ENCODE peak calls at places on chromosomes 1 and 21, in eight cellular contexts. One of them, this sample, is unnamed.

GRCh38 chr1:1431845-1432565 is 3.5 kb upstream of the VWA1 start:
- DNase-seq in GM23248: no peak
- DNase-seq in hepatocyte: peak; percentile 84
- DNase-seq in uterus: peak; percentile 60
- DNase-seq in left ventricle myocardium inferior: peak; percentile 75
- DNase-seq in A673: no peak
- DNase-seq in aorta: peak; percentile 84
- DNase-seq in lower lobe of right lung: peak; percentile 84
- DNase-seq in this sample: peak; percentile 57

GRCh38 chr21:19853061-19853460 is 1145.1 kb upstream of the NCAM2 start:
- DNase-seq in aorta: peak; percentile 62
- DNase-seq in hepatocyte: no peak
- DNase-seq in left ventricle myocardium inferior: no peak
- DNase-seq in lower lobe of right lung: no peak
- DNase-seq in uterus: no peak
- DNase-seq in GM23248: no peak
- DNase-seq in A673: no peak
- DNase-seq in this sample: no peak

GRCh38 chr1:60448866-60449265 is 375.3 kb upstream of the C1orf87 start:
- DNase-seq in uterus: no peak
- DNase-seq in GM23248: no peak
- DNase-seq in hepatocyte: no peak
- DNase-seq in lower lobe of right lung: no peak
- DNase-seq in aorta: no peak
- DNase-seq in left ventricle myocardium inferior: no peak
- DNase-seq in A673: no peak
- DNase-seq in this sample: no peak

GRCh38 chr1:248622491-248623106 is 12.3 kb downstream of the OR2T11 start:
- DNase-seq in uterus: no peak
- DNase-seq in aorta: no peak
- DNase-seq in hepatocyte: no peak
- DNase-seq in GM23248: peak; percentile 63
- DNase-seq in A673: peak; percentile 74
- DNase-seq in lower lobe of right lung: no peak
- DNase-seq in left ventricle myocardium inferior: no peak
- DNase-seq in this sample: no peak

GRCh38 chr1:118317836-118318614 is 133.0 kb upstream of the SPAG17 start:
- DNase-seq in A673: peak; percentile 30
- DNase-seq in left ventricle myocardium inferior: no peak
- DNase-seq in GM23248: no peak
- DNase-seq in hepatocyte: no peak
- DNase-seq in aorta: no peak
- DNase-seq in lower lobe of right lung: no peak
- DNase-seq in uterus: no peak
- DNase-seq in this sample: no peak

GRCh38 chr1:15739745-15740144 is 2.6 kb upstream of the TMEM82 start:
- DNase-seq in hepatocyte: no peak
- DNase-seq in uterus: peak; percentile 12
- DNase-seq in aorta: no peak
- DNase-seq in A673: no peak
- DNase-seq in lower lobe of right lung: no peak
- DNase-seq in GM23248: no peak
- DNase-seq in left ventricle myocardium inferior: no peak
- DNase-seq in this sample: no peak

GRCh38 chr1:236280438-236281285 is 1.1 kb downstream of the ERO1B start:
- DNase-seq in left ventricle myocardium inferior: no peak
- DNase-seq in lower lobe of right lung: no peak
- DNase-seq in GM23248: no peak
- DNase-seq in A673: no peak
- DNase-seq in hepatocyte: peak; percentile 18
- DNase-seq in uterus: peak; percentile 19
- DNase-seq in aorta: no peak
- DNase-seq in this sample: peak; percentile 66

GRCh38 chr1:230032882-230033281 is 34.2 kb upstream of the GALNT2 start:
- DNase-seq in GM23248: no peak
- DNase-seq in uterus: no peak
- DNase-seq in hepatocyte: no peak
- DNase-seq in aorta: no peak
- DNase-seq in left ventricle myocardium inferior: no peak
- DNase-seq in lower lobe of right lung: no peak
- DNase-seq in A673: no peak
- DNase-seq in this sample: no peak

GRCh38 chr1:182955596-182956588 is 2.9 kb upstream of the SHCBP1L start:
- DNase-seq in left ventricle myocardium inferior: no peak
- DNase-seq in aorta: no peak
- DNase-seq in GM23248: peak; percentile 96
- DNase-seq in lower lobe of right lung: no peak
- DNase-seq in A673: no peak
- DNase-seq in hepatocyte: no peak
- DNase-seq in uterus: no peak
- DNase-seq in this sample: no peak

GRCh38 chr1:223704921-223705878 is 7.1 kb upstream of the CAPN2 start:
- DNase-seq in aorta: no peak
- DNase-seq in uterus: no peak
- DNase-seq in lower lobe of right lung: no peak
- DNase-seq in GM23248: peak; percentile 53
- DNase-seq in hepatocyte: no peak
- DNase-seq in left ventricle myocardium inferior: no peak
- DNase-seq in A673: peak; percentile 63
- DNase-seq in this sample: no peak

GRCh38 chr1:230263573-230264195 is 162.4 kb downstream of the PGBD5 start:
- DNase-seq in aorta: no peak
- DNase-seq in left ventricle myocardium inferior: no peak
- DNase-seq in uterus: no peak
- DNase-seq in GM23248: no peak
- DNase-seq in A673: no peak
- DNase-seq in lower lobe of right lung: no peak
- DNase-seq in hepatocyte: no peak
- DNase-seq in this sample: peak; percentile 48

GRCh38 chr1:22763479-22764200 is 53.0 kb downstream of the EPHB2 start:
- DNase-seq in left ventricle myocardium inferior: no peak
- DNase-seq in aorta: no peak
- DNase-seq in GM23248: no peak
- DNase-seq in A673: no peak
- DNase-seq in hepatocyte: peak; percentile 32
- DNase-seq in lower lobe of right lung: no peak
- DNase-seq in uterus: no peak
- DNase-seq in this sample: no peak

GRCh38 chr1:108664426-108664950 is 3.6 kb upstream of the HENMT1 start:
- DNase-seq in A673: no peak
- DNase-seq in GM23248: no peak
- DNase-seq in uterus: no peak
- DNase-seq in left ventricle myocardium inferior: no peak
- DNase-seq in aorta: no peak
- DNase-seq in lower lobe of right lung: no peak
- DNase-seq in hepatocyte: no peak
- DNase-seq in this sample: no peak

GRCh38 chr1:113534130-113534817 is 144.0 kb downstream of the MAGI3 start:
- DNase-seq in GM23248: peak; percentile 84
- DNase-seq in uterus: no peak
- DNase-seq in hepatocyte: peak; percentile 17
- DNase-seq in A673: peak; percentile 51
- DNase-seq in aorta: no peak
- DNase-seq in lower lobe of right lung: no peak
- DNase-seq in left ventricle myocardium inferior: no peak
- DNase-seq in this sample: no peak

GRCh38 chr1:105556266-105556665 is 1500.2 kb upstream of the PRMT6 start:
- DNase-seq in uterus: no peak
- DNase-seq in GM23248: no peak
- DNase-seq in aorta: no peak
- DNase-seq in lower lobe of right lung: no peak
- DNase-seq in left ventricle myocardium inferior: no peak
- DNase-seq in A673: no peak
- DNase-seq in hepatocyte: no peak
- DNase-seq in this sample: no peak

GRCh38 chr1:89622895-89623294 is 10.0 kb upstream of the LRRC8C start:
- DNase-seq in left ventricle myocardium inferior: no peak
- DNase-seq in aorta: no peak
- DNase-seq in lower lobe of right lung: no peak
- DNase-seq in uterus: no peak
- DNase-seq in A673: no peak
- DNase-seq in hepatocyte: no peak
- DNase-seq in GM23248: no peak
- DNase-seq in this sample: no peak

GRCh38 chr1:89519779-89520358 is 4.8 kb upstream of the LRRC8B start:
- DNase-seq in left ventricle myocardium inferior: no peak
- DNase-seq in A673: peak; percentile 51
- DNase-seq in uterus: no peak
- DNase-seq in hepatocyte: peak; percentile 43
- DNase-seq in aorta: no peak
- DNase-seq in GM23248: peak; percentile 74
- DNase-seq in lower lobe of right lung: no peak
- DNase-seq in this sample: no peak

DNA sequence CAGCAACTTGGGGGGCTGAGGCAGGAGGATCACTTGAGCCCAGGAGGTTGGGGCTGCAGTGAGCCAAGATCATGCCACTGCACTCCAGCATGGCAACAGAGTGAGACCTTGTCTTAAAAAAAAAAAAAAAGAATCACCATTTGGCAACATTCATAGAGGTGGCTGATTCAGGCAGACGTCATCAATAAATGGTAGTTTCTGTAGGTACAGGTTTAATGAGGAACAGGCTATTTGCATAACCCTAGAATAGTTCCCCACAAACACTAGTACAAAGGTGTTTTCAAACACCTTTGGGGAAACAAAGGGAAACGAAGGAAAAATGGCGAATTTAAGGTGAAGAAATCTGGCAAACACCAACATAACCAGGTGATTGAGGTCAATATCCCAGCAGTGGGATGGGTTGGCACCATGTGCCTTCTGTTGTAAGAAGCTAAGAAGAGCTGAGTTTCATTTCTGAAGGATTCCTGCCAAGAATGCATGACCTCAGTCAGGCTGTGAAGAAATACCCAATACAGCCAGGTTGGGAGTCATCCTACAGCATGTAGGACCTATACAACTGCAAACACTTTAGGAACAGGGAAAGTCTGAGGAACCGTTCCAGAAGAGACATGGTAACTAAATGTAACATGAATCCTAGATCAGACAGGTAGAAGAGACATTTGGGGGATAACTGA is 5.6 kb downstream of the LPAR3 start:
- DNase-seq in left ventricle myocardium inferior: no peak
- DNase-seq in A673: no peak
- DNase-seq in uterus: no peak
- DNase-seq in aorta: no peak
- DNase-seq in lower lobe of right lung: no peak
- DNase-seq in GM23248: peak; percentile 90
- DNase-seq in hepatocyte: no peak
- DNase-seq in this sample: no peak
- H3K27ac ChIP-seq in left ventricle myocardium inferior: no peak overlapping the region
- H3K27ac ChIP-seq in A673: no peak overlapping the region
- H3K27ac ChIP-seq in uterus: no peak overlapping the region
- H3K27ac ChIP-seq in aorta: no peak overlapping the region
- H3K27ac ChIP-seq in lower lobe of right lung: no peak overlapping the region
- H3K27ac ChIP-seq in GM23248: no peak overlapping the region
- H3K27ac ChIP-seq in hepatocyte: no peak overlapping the region
- H3K27ac ChIP-seq in this sample: no peak overlapping the region

GRCh38 chr1:30657131-30658013 is 66.0 kb downstream of the MATN1 start:
- DNase-seq in left ventricle myocardium inferior: no peak
- DNase-seq in hepatocyte: peak; percentile 45
- DNase-seq in GM23248: no peak
- DNase-seq in A673: no peak
- DNase-seq in lower lobe of right lung: no peak
- DNase-seq in uterus: no peak
- DNase-seq in aorta: peak; percentile 71
- DNase-seq in this sample: no peak
- H3K27ac ChIP-seq in left ventricle myocardium inferior: no peak overlapping the region
- H3K27ac ChIP-seq in hepatocyte: no peak overlapping the region
- H3K27ac ChIP-seq in GM23248: no peak overlapping the region
- H3K27ac ChIP-seq in A673: no peak overlapping the region
- H3K27ac ChIP-seq in lower lobe of right lung: no peak overlapping the region
- H3K27ac ChIP-seq in uterus: no peak overlapping the region
- H3K27ac ChIP-seq in aorta: no peak overlapping the region
- H3K27ac ChIP-seq in this sample: no peak overlapping the region

DNA sequence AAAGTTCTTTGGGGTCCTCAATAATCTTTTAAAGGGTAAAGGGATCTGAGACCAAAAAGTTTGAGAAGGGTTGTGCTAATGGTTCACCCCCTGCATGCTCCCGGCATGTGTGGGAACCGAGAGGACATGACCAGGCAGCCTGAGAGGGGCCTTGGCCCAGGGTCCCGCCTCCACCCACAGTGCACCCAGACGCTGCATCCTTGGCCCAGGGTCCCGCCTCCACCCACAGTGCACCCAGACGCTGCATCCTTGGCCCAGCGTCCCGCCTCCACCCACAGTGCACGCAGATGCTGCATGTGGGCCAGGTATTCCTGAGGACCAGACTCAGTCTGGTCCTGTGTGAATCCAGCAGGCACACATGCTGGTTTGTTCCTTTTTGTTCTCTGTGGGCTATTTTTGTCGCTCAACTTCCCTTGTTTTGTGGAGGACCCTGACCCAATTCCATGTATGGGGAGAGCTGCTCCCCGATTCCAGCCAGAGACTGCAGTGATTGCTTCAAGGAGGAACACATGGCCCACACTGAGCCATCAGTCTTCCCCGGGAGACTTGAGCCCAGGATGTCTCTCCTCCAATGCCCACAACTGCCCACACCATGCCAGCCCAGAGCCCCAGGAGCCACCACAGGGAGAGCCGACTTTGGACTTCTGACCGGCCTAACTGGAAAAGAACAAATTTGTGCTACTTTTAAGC is 3.5 kb downstream of the NPHP4 start:
- DNase-seq in hepatocyte: no peak
- DNase-seq in left ventricle myocardium inferior: no peak
- DNase-seq in uterus: no peak
- DNase-seq in A673: no peak
- DNase-seq in lower lobe of right lung: peak; percentile 26
- DNase-seq in GM23248: no peak
- DNase-seq in aorta: peak; percentile 54
- DNase-seq in this sample: no peak
- H3K27ac ChIP-seq in hepatocyte: no peak overlapping the region
- H3K27ac ChIP-seq in left ventricle myocardium inferior: no peak overlapping the region
- H3K27ac ChIP-seq in uterus: no peak overlapping the region
- H3K27ac ChIP-seq in A673: no peak overlapping the region
- H3K27ac ChIP-seq in lower lobe of right lung: no peak overlapping the region
- H3K27ac ChIP-seq in GM23248: no peak overlapping the region
- H3K27ac ChIP-seq in aorta: no peak overlapping the region
- H3K27ac ChIP-seq in this sample: no peak overlapping the region

DNA sequence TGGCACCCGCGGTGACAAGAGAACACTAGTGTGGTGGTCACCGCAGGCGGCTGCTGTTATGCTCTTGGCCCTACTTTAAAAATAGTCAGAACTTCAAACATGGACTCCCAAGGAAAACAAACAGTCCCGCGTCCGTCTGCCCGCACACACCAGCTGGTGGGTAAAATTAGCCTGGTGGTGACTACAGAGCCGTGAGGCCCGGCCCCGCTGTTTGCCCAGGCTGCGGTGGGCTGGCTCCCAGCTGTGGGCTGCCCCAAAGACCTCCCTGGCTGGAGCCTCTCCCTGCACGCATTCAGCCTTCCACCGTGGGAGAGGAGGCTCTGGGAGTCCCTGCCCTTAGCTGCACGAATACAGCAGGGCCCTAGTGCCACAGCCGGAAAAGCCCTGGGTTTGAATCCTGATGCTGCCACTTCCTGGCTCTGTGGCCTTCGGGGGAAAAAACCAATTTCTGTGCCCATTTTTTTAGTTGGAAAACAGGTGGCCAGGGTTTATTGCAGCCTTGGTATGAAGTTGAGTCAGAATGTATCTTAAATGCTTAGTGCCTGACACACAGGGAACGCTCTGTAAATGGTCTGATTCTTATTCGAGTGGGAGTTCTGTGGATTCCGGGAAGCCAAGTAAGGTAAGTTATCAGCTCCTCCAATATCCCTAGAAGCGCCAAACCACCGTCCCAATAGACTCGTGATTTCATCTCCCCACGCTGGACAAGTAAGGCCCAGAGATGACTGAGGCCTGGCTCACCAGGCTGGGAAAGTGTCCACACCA is 58.2 kb downstream of the ALPL start:
- DNase-seq in left ventricle myocardium inferior: no peak
- DNase-seq in uterus: no peak
- DNase-seq in A673: no peak
- DNase-seq in lower lobe of right lung: no peak
- DNase-seq in aorta: peak; percentile 67
- DNase-seq in GM23248: peak; percentile 89
- DNase-seq in hepatocyte: no peak
- DNase-seq in this sample: no peak
- H3K27ac ChIP-seq in left ventricle myocardium inferior: no peak overlapping the region
- H3K27ac ChIP-seq in uterus: no peak overlapping the region
- H3K27ac ChIP-seq in A673: no peak overlapping the region
- H3K27ac ChIP-seq in lower lobe of right lung: no peak overlapping the region
- H3K27ac ChIP-seq in aorta: no peak overlapping the region
- H3K27ac ChIP-seq in GM23248: peak overlapping the region; percentile 23
- H3K27ac ChIP-seq in hepatocyte: no peak overlapping the region
- H3K27ac ChIP-seq in this sample: no peak overlapping the region